ENCODE peak calls at places on chromosome 9, in ten cellular contexts. One of them, this sample, is unnamed.

GRCh38 chr9:12777149-12778010 is 2.6 kb downstream of the LURAP1L start:
- DNase-seq in neural crest cell: no peak
- DNase-seq in CD4-positive, alpha-beta T cell: no peak
- DNase-seq in adrenal gland: no peak
- DNase-seq in neural progenitor cell: no peak
- DNase-seq in HFF-Myc: no peak
- DNase-seq in AG09309: no peak
- DNase-seq in spleen: no peak
- DNase-seq in fibroblast of pulmonary artery: no peak
- DNase-seq in colonic mucosa: no peak
- DNase-seq in this sample: no peak

GRCh38 chr9:79164396-79164795 is 407.4 kb upstream of the TLE4 start:
- DNase-seq in spleen: no peak
- DNase-seq in CD4-positive, alpha-beta T cell: no peak
- DNase-seq in adrenal gland: no peak
- DNase-seq in colonic mucosa: no peak
- DNase-seq in fibroblast of pulmonary artery: peak
- DNase-seq in neural progenitor cell: no peak
- DNase-seq in neural crest cell: no peak
- DNase-seq in AG09309: no peak
- DNase-seq in HFF-Myc: no peak
- DNase-seq in this sample: no peak

GRCh38 chr9:34463098-34463900 is 4.7 kb downstream of the DNAI1 start:
- DNase-seq in CD4-positive, alpha-beta T cell: no peak
- DNase-seq in HFF-Myc: no peak
- DNase-seq in neural progenitor cell: no peak
- DNase-seq in neural crest cell: no peak
- DNase-seq in colonic mucosa: no peak
- DNase-seq in spleen: no peak
- DNase-seq in AG09309: peak
- DNase-seq in fibroblast of pulmonary artery: peak
- DNase-seq in adrenal gland: no peak
- DNase-seq in this sample: peak

GRCh38 chr9:98742325-98743280 is 33.9 kb upstream of the GABBR2 start:
- DNase-seq in neural crest cell: no peak
- DNase-seq in HFF-Myc: no peak
- DNase-seq in adrenal gland: no peak
- DNase-seq in neural progenitor cell: no peak
- DNase-seq in spleen: no peak
- DNase-seq in AG09309: peak
- DNase-seq in fibroblast of pulmonary artery: peak
- DNase-seq in colonic mucosa: no peak
- DNase-seq in CD4-positive, alpha-beta T cell: no peak
- DNase-seq in this sample: no peak

GRCh38 chr9:123568691-123569342 is 212.8 kb downstream of the CRB2 start:
- DNase-seq in fibroblast of pulmonary artery: peak
- DNase-seq in neural progenitor cell: no peak
- DNase-seq in AG09309: peak
- DNase-seq in neural crest cell: no peak
- DNase-seq in HFF-Myc: peak
- DNase-seq in adrenal gland: no peak
- DNase-seq in CD4-positive, alpha-beta T cell: no peak
- DNase-seq in spleen: no peak
- DNase-seq in colonic mucosa: no peak
- DNase-seq in this sample: no peak

GRCh38 chr9:115262477-115262876 is 144.5 kb upstream of the TNC start:
- DNase-seq in AG09309: peak
- DNase-seq in adrenal gland: peak
- DNase-seq in neural progenitor cell: no peak
- DNase-seq in fibroblast of pulmonary artery: peak
- DNase-seq in HFF-Myc: peak
- DNase-seq in neural crest cell: no peak
- DNase-seq in spleen: no peak
- DNase-seq in colonic mucosa: peak
- DNase-seq in CD4-positive, alpha-beta T cell: no peak
- DNase-seq in this sample: peak

GRCh38 chr9:131854334-131854733 is 114.5 kb upstream of the RAPGEF1 start:
- DNase-seq in adrenal gland: no peak
- DNase-seq in CD4-positive, alpha-beta T cell: no peak
- DNase-seq in AG09309: no peak
- DNase-seq in neural progenitor cell: no peak
- DNase-seq in fibroblast of pulmonary artery: peak
- DNase-seq in HFF-Myc: no peak
- DNase-seq in spleen: no peak
- DNase-seq in neural crest cell: no peak
- DNase-seq in colonic mucosa: no peak
- DNase-seq in this sample: no peak

GRCh38 chr9:136095495-136096058 is 488 bp upstream of the NACC2 start:
- DNase-seq in spleen: peak
- DNase-seq in HFF-Myc: no peak
- DNase-seq in AG09309: no peak
- DNase-seq in colonic mucosa: peak
- DNase-seq in neural progenitor cell: peak
- DNase-seq in fibroblast of pulmonary artery: peak
- DNase-seq in neural crest cell: no peak
- DNase-seq in CD4-positive, alpha-beta T cell: no peak
- DNase-seq in adrenal gland: no peak
- DNase-seq in this sample: no peak

GRCh38 chr9:71778085-71778484 is 9.8 kb upstream of the CEMIP2 start:
- DNase-seq in adrenal gland: no peak
- DNase-seq in HFF-Myc: no peak
- DNase-seq in colonic mucosa: peak
- DNase-seq in neural crest cell: no peak
- DNase-seq in fibroblast of pulmonary artery: no peak
- DNase-seq in AG09309: no peak
- DNase-seq in spleen: no peak
- DNase-seq in CD4-positive, alpha-beta T cell: no peak
- DNase-seq in neural progenitor cell: no peak
- DNase-seq in this sample: no peak

GRCh38 chr9:71780953-71781352 is 12.6 kb upstream of the CEMIP2 start:
- DNase-seq in spleen: no peak
- DNase-seq in HFF-Myc: no peak
- DNase-seq in neural crest cell: no peak
- DNase-seq in fibroblast of pulmonary artery: no peak
- DNase-seq in colonic mucosa: no peak
- DNase-seq in neural progenitor cell: no peak
- DNase-seq in adrenal gland: no peak
- DNase-seq in AG09309: no peak
- DNase-seq in CD4-positive, alpha-beta T cell: no peak
- DNase-seq in this sample: no peak

GRCh38 chr9:71781391-71781790 is 13.1 kb upstream of the CEMIP2 start:
- DNase-seq in spleen: no peak
- DNase-seq in fibroblast of pulmonary artery: no peak
- DNase-seq in adrenal gland: no peak
- DNase-seq in CD4-positive, alpha-beta T cell: no peak
- DNase-seq in HFF-Myc: no peak
- DNase-seq in neural progenitor cell: no peak
- DNase-seq in AG09309: no peak
- DNase-seq in neural crest cell: no peak
- DNase-seq in colonic mucosa: no peak
- DNase-seq in this sample: no peak

GRCh38 chr9:71783120-71783523 is 14.8 kb upstream of the CEMIP2 start:
- DNase-seq in AG09309: no peak
- DNase-seq in colonic mucosa: peak
- DNase-seq in CD4-positive, alpha-beta T cell: peak
- DNase-seq in adrenal gland: no peak
- DNase-seq in neural crest cell: no peak
- DNase-seq in spleen: peak
- DNase-seq in fibroblast of pulmonary artery: no peak
- DNase-seq in HFF-Myc: no peak
- DNase-seq in neural progenitor cell: no peak
- DNase-seq in this sample: peak
- TF ChIP-seq CTCF in AG09309: no peak
- TF ChIP-seq CTCF in colonic mucosa: no peak
- TF ChIP-seq CTCF in CD4-positive, alpha-beta T cell: peak
- TF ChIP-seq CTCF in adrenal gland: no peak
- TF ChIP-seq CTCF in neural crest cell: no peak
- TF ChIP-seq CTCF in spleen: no peak
- TF ChIP-seq CTCF in fibroblast of pulmonary artery: no peak
- TF ChIP-seq CTCF in HFF-Myc: no peak
- TF ChIP-seq CTCF in neural progenitor cell: no peak
- TF ChIP-seq CTCF in this sample: no peak

DNA sequence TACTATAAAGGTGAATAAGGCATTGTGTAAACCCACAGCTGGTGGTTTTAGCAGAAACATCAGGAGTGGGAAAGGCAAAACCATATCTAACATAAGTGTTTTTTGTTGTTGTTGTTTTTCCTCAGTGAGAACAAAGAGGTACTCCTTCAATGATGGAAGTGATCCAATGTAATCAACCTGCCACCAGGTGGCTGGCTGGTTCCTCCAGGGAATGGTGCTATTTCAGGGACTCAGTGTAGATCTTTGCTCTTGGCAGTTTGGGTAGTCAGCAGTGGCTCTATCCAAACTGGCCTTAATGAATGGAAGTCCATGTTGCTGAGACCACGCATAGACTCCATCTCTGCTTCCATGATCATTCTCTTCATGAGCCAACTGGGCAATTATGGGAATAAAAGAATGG is 10.8 kb downstream of the DMRTA1 start:
- DNase-seq in neural crest cell: no peak
- DNase-seq in CD4-positive, alpha-beta T cell: no peak
- DNase-seq in fibroblast of pulmonary artery: no peak
- DNase-seq in colonic mucosa: no peak
- DNase-seq in HFF-Myc: no peak
- DNase-seq in spleen: no peak
- DNase-seq in neural progenitor cell: peak
- DNase-seq in adrenal gland: no peak
- DNase-seq in AG09309: no peak
- DNase-seq in this sample: no peak
- TF ChIP-seq CTCF in neural crest cell: no peak
- TF ChIP-seq CTCF in CD4-positive, alpha-beta T cell: no peak
- TF ChIP-seq CTCF in fibroblast of pulmonary artery: no peak
- TF ChIP-seq CTCF in colonic mucosa: no peak
- TF ChIP-seq CTCF in HFF-Myc: no peak
- TF ChIP-seq CTCF in spleen: no peak
- TF ChIP-seq CTCF in neural progenitor cell: peak
- TF ChIP-seq CTCF in adrenal gland: no peak
- TF ChIP-seq CTCF in AG09309: no peak
- TF ChIP-seq CTCF in this sample: no peak

GRCh38 chr9:88587182-88587581 is 52.2 kb downstream of the NXNL2 start:
- DNase-seq in HFF-Myc: no peak
- DNase-seq in neural crest cell: no peak
- DNase-seq in spleen: no peak
- DNase-seq in adrenal gland: no peak
- DNase-seq in colonic mucosa: peak
- DNase-seq in fibroblast of pulmonary artery: no peak
- DNase-seq in neural progenitor cell: no peak
- DNase-seq in AG09309: no peak
- DNase-seq in CD4-positive, alpha-beta T cell: no peak
- DNase-seq in this sample: peak

GRCh38 chr9:88587885-88588628 is 53.1 kb downstream of the NXNL2 start:
- DNase-seq in AG09309: no peak
- DNase-seq in HFF-Myc: no peak
- DNase-seq in CD4-positive, alpha-beta T cell: no peak
- DNase-seq in neural progenitor cell: no peak
- DNase-seq in neural crest cell: no peak
- DNase-seq in spleen: no peak
- DNase-seq in fibroblast of pulmonary artery: no peak
- DNase-seq in adrenal gland: no peak
- DNase-seq in colonic mucosa: no peak
- DNase-seq in this sample: no peak

GRCh38 chr9:88589656-88590055 is 54.7 kb downstream of the NXNL2 start:
- DNase-seq in neural crest cell: no peak
- DNase-seq in colonic mucosa: no peak
- DNase-seq in spleen: no peak
- DNase-seq in adrenal gland: no peak
- DNase-seq in fibroblast of pulmonary artery: no peak
- DNase-seq in AG09309: no peak
- DNase-seq in neural progenitor cell: no peak
- DNase-seq in HFF-Myc: no peak
- DNase-seq in CD4-positive, alpha-beta T cell: no peak
- DNase-seq in this sample: no peak

GRCh38 chr9:88593537-88594185 is 58.7 kb downstream of the NXNL2 start:
- DNase-seq in HFF-Myc: no peak
- DNase-seq in colonic mucosa: peak
- DNase-seq in fibroblast of pulmonary artery: peak
- DNase-seq in AG09309: no peak
- DNase-seq in spleen: no peak
- DNase-seq in neural progenitor cell: peak
- DNase-seq in CD4-positive, alpha-beta T cell: peak
- DNase-seq in neural crest cell: peak
- DNase-seq in adrenal gland: peak
- DNase-seq in this sample: peak

DNA sequence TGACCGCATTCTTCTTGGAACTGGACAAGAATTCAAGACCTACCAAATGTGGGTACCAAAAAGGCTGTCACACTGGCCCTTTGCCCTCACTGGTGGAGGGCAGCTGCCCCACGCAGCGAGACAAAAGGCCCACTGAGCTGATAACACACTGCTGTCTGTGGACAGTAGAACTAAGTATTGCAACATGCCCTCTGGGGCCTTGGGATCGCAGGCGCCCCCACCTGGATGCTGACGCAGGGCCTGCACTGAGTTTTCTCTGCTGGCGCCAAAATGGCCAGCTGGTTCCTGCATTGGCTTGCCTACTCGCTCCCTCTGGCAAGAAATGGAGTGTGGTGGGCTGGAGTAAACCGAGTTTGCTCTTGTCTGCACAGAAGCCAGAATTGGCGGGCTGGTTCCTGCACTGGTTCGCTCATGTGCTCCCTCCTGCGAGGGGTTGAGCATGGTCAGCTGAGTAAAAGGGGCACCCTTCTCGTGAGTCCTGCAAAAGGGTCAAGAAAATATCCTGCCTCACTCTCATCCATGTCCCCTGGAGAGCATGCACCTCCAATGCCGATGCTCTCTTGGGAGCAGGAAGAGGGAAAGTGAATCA is 55.7 kb downstream of the NXNL2 start:
- DNase-seq in CD4-positive, alpha-beta T cell: no peak
- DNase-seq in fibroblast of pulmonary artery: no peak
- DNase-seq in adrenal gland: no peak
- DNase-seq in HFF-Myc: no peak
- DNase-seq in colonic mucosa: no peak
- DNase-seq in spleen: no peak
- DNase-seq in neural crest cell: no peak
- DNase-seq in neural progenitor cell: peak
- DNase-seq in AG09309: no peak
- DNase-seq in this sample: no peak
- TF ChIP-seq CTCF in CD4-positive, alpha-beta T cell: no peak
- TF ChIP-seq CTCF in fibroblast of pulmonary artery: no peak
- TF ChIP-seq CTCF in adrenal gland: no peak
- TF ChIP-seq CTCF in HFF-Myc: no peak
- TF ChIP-seq CTCF in colonic mucosa: no peak
- TF ChIP-seq CTCF in spleen: no peak
- TF ChIP-seq CTCF in neural crest cell: no peak
- TF ChIP-seq CTCF in neural progenitor cell: peak
- TF ChIP-seq CTCF in AG09309: no peak
- TF ChIP-seq CTCF in this sample: no peak

GRCh38 chr9:129146441-129146933 is 31.6 kb downstream of the IER5L start:
- DNase-seq in colonic mucosa: no peak
- DNase-seq in spleen: no peak
- DNase-seq in AG09309: no peak
- DNase-seq in CD4-positive, alpha-beta T cell: no peak
- DNase-seq in neural progenitor cell: no peak
- DNase-seq in fibroblast of pulmonary artery: peak
- DNase-seq in adrenal gland: no peak
- DNase-seq in HFF-Myc: no peak
- DNase-seq in neural crest cell: no peak
- DNase-seq in this sample: no peak

GRCh38 chr9:129145316-129145715 is 32.7 kb downstream of the IER5L start:
- DNase-seq in adrenal gland: no peak
- DNase-seq in neural progenitor cell: no peak
- DNase-seq in fibroblast of pulmonary artery: peak
- DNase-seq in spleen: no peak
- DNase-seq in colonic mucosa: no peak
- DNase-seq in CD4-positive, alpha-beta T cell: no peak
- DNase-seq in HFF-Myc: no peak
- DNase-seq in AG09309: no peak
- DNase-seq in neural crest cell: no peak
- DNase-seq in this sample: no peak

GRCh38 chr9:129148463-129149204 is 29.4 kb downstream of the IER5L start:
- DNase-seq in spleen: no peak
- DNase-seq in colonic mucosa: no peak
- DNase-seq in CD4-positive, alpha-beta T cell: no peak
- DNase-seq in neural progenitor cell: no peak
- DNase-seq in fibroblast of pulmonary artery: no peak
- DNase-seq in neural crest cell: no peak
- DNase-seq in AG09309: no peak
- DNase-seq in HFF-Myc: no peak
- DNase-seq in adrenal gland: no peak
- DNase-seq in this sample: no peak

GRCh38 chr9:129143461-129143927 is 32.3 kb downstream of the PTPA start:
- DNase-seq in neural crest cell: peak
- DNase-seq in HFF-Myc: no peak
- DNase-seq in AG09309: no peak
- DNase-seq in CD4-positive, alpha-beta T cell: no peak
- DNase-seq in fibroblast of pulmonary artery: peak
- DNase-seq in neural progenitor cell: no peak
- DNase-seq in spleen: peak
- DNase-seq in colonic mucosa: peak
- DNase-seq in adrenal gland: peak
- DNase-seq in this sample: no peak

DNA sequence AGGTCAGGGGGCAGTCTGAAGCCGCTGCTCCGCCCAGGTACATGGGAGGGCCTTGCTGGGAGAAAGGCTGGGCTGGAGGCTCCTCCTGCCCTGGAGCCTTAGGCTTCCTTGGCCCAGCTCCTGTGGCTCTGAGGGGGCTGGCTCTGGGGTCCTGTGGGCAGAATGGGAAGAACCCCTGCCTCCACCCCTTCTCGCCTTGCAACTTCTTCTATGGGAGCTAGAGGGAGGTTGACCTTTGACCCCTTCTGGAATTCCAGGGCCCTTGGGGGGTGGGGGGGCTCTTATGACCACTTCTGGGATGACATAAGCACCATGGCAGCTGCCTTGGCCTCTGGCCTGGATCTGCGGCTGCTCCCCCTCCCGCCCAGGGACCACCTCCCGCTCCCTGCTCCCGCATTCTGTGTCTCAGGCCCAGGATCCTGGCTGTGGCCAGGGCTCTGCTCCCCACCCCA is 32.2 kb downstream of the IER5L start:
- DNase-seq in neural crest cell: no peak
- DNase-seq in colonic mucosa: peak
- DNase-seq in neural progenitor cell: peak
- DNase-seq in AG09309: no peak
- DNase-seq in CD4-positive, alpha-beta T cell: no peak
- DNase-seq in HFF-Myc: no peak
- DNase-seq in fibroblast of pulmonary artery: peak
- DNase-seq in spleen: no peak
- DNase-seq in adrenal gland: no peak
- DNase-seq in this sample: no peak
- TF ChIP-seq CTCF in neural crest cell: no peak
- TF ChIP-seq CTCF in colonic mucosa: no peak
- TF ChIP-seq CTCF in neural progenitor cell: no peak
- TF ChIP-seq CTCF in AG09309: no peak
- TF ChIP-seq CTCF in CD4-positive, alpha-beta T cell: no peak
- TF ChIP-seq CTCF in HFF-Myc: no peak
- TF ChIP-seq CTCF in fibroblast of pulmonary artery: no peak
- TF ChIP-seq CTCF in spleen: no peak
- TF ChIP-seq CTCF in adrenal gland: no peak
- TF ChIP-seq CTCF in this sample: no peak